ENCODE peak calls at places on chromosomes 3 and 15, in six cellular contexts. M, O, Y, L, D and G are unnamed samples.

GRCh38 chr15:101642361-101642760 is 9.8 kb downstream of the TM2D3 start:
- DNase-seq in L (no peak), D (no peak), Y (no peak), O (no peak), M (no peak), G (no peak)

GRCh38 chr3:161264771-161265343 is 43.7 kb downstream of the NMD3 start:
- DNase-seq in M (no peak), O (no peak), L (no peak), Y (no peak), D (peak), G (no peak)

GRCh38 chr3:30752961-30753360 is 141.5 kb downstream of the GADL1 start:
- DNase-seq in D (peak), Y (no peak), M (peak), L (no peak), O (peak), G (peak)

GRCh38 chr3:157412323-157412845 is 24.3 kb upstream of the PTX3 start:
- DNase-seq in D (no peak), L (no peak), O (no peak), M (no peak), Y (no peak), G (no peak)

GRCh38 chr15:45157974-45158373 is 28.2 kb downstream of the DUOX1 start:
- DNase-seq in O (no peak), Y (no peak), D (peak), M (peak), L (no peak), G (no peak)

GRCh38 chr15:30791239-30791638 is 112.5 kb upstream of the FAN1 start:
- DNase-seq in L (no peak), Y (no peak), D (no peak), O (no peak), M (no peak), G (no peak)

GRCh38 chr3:34376691-34377090 is 578.3 kb downstream of the PDCD6IP start:
- DNase-seq in M (no peak), D (no peak), L (no peak), Y (no peak), O (no peak), G (no peak)

GRCh38 chr3:189593581-189593980 is 37.6 kb upstream of the TP63 start:
- DNase-seq in O (no peak), M (no peak), Y (no peak), L (no peak), D (peak), G (no peak)

GRCh38 chr15:69082041-69082502 is 67.6 kb downstream of the NOX5 start:
- DNase-seq in D (peak), O (no peak), M (no peak), L (peak), Y (no peak), G (no peak)

GRCh38 chr3:29302619-29303018 is 21.7 kb downstream of the RBMS3 start:
- DNase-seq in Y (no peak), D (no peak), O (no peak), M (no peak), L (no peak), G (no peak)

GRCh38 chr3:99659032-99659431 is 20.6 kb downstream of the COL8A1 start:
- DNase-seq in Y (no peak), M (peak), O (no peak), L (peak), D (peak), G (no peak)

GRCh38 chr3:155891341-155891740 is 20.9 kb downstream of the GMPS start:
- DNase-seq in Y (no peak), D (no peak), O (no peak), L (no peak), M (no peak), G (no peak)

GRCh38 chr3:172317984-172318383 is 130.3 kb downstream of the GHSR start:
- DNase-seq in M (peak), O (no peak), D (peak), L (no peak), Y (no peak), G (peak)

GRCh38 chr3:27594096-27594690 is 110.0 kb upstream of the SLC4A7 start:
- DNase-seq in M (no peak), Y (no peak), L (no peak), D (peak), O (no peak), G (no peak)

GRCh38 chr3:141738636-141739363 is 702 bp downstream of the RNF7 start:
- DNase-seq in O (peak), Y (peak), L (no peak), M (no peak), D (peak), G (peak)

GRCh38 chr15:74193305-74193718 is 9.3 kb downstream of the STRA6 start:
- DNase-seq in O (no peak), D (peak), M (no peak), L (no peak), Y (no peak), G (no peak)

GRCh38 chr3:117756580-117756979 is 1047.0 kb downstream of the TUSC7 start:
- DNase-seq in L (no peak), O (no peak), D (no peak), Y (no peak), M (no peak), G (no peak)

GRCh38 chr3:31772781-31773180 is 208.3 kb downstream of the OSBPL10 start:
- DNase-seq in M (no peak), L (no peak), D (no peak), O (no peak), Y (no peak), G (no peak)

GRCh38 chr3:14765065-14765410 is 53.7 kb upstream of the FGD5 start:
- DNase-seq in L (no peak), D (no peak), M (no peak), O (no peak), Y (peak), G (no peak)

GRCh38 chr3:106877632-106878031 is 499.6 kb upstream of the CCDC54 start:
- DNase-seq in O (no peak), D (no peak), L (no peak), Y (no peak), M (no peak), G (no peak)

GRCh38 chr3:190258634-190259033 is 63.6 kb downstream of the CLDN1 start:
- DNase-seq in L (no peak), M (no peak), Y (no peak), O (no peak), D (no peak), G (no peak)

GRCh38 chr3:169305460-169305859 is 358.1 kb downstream of the MECOM start:
- DNase-seq in L (no peak), M (no peak), O (no peak), D (no peak), Y (no peak), G (peak)

GRCh38 chr3:89025185-89025584 is 82.2 kb upstream of the EPHA3 start:
- DNase-seq in D (no peak), O (no peak), M (no peak), Y (no peak), L (no peak), G (no peak)

GRCh38 chr3:155491696-155492095 is 198.2 kb upstream of the STRIT1 start:
- DNase-seq in M (no peak), O (no peak), Y (no peak), L (no peak), D (no peak), G (no peak)

GRCh38 chr3:133548090-133548489 is 25.4 kb upstream of the CDV3 start:
- DNase-seq in Y (no peak), O (no peak), L (no peak), M (no peak), D (peak), G (no peak)

GRCh38 chr3:130636480-130637234 is 110.0 kb downstream of the PIK3R4 start:
- DNase-seq in L (no peak), M (no peak), O (no peak), D (no peak), Y (no peak), G (no peak)

GRCh38 chr3:27141668-27142067 is 227.5 kb downstream of the NEK10 start:
- DNase-seq in O (peak), D (no peak), M (no peak), L (no peak), Y (no peak), G (no peak)

GRCh38 chr3:166444336-166444735 is 607.1 kb upstream of the BCHE start:
- DNase-seq in M (no peak), Y (no peak), O (no peak), L (no peak), D (no peak), G (no peak)

GRCh38 chr3:143951351-143951971 is 20.2 kb upstream of the DIPK2A start:
- DNase-seq in Y (no peak), D (peak), M (no peak), O (peak), L (no peak), G (no peak)

GRCh38 chr3:59641169-59641914 is 591.5 kb upstream of the CFAP20DC start:
- DNase-seq in L (peak), O (no peak), M (no peak), D (peak), Y (no peak), G (no peak)

GRCh38 chr3:169619793-169620192 is 43.7 kb downstream of the MECOM start:
- DNase-seq in M (no peak), O (no peak), Y (no peak), L (no peak), D (no peak), G (no peak)

GRCh38 chr15:47715856-47716445 is 1.4 kb upstream of the SEMA6D start:
- DNase-seq in O (no peak), Y (no peak), L (no peak), M (no peak), D (peak), G (no peak)
- H3K4me3 ChIP-seq in O (no peak), Y (no peak), L (peak), M (no peak), D (no peak), G (no peak)

GRCh38 chr15:64776402-64776786 is 1.0 kb upstream of the RBPMS2 start:
- DNase-seq in L (no peak), D (no peak), O (no peak), M (no peak), Y (no peak), G (no peak)
- H3K4me3 ChIP-seq in L (peak), D (no peak), O (no peak), M (peak), Y (no peak), G (peak)

DNA sequence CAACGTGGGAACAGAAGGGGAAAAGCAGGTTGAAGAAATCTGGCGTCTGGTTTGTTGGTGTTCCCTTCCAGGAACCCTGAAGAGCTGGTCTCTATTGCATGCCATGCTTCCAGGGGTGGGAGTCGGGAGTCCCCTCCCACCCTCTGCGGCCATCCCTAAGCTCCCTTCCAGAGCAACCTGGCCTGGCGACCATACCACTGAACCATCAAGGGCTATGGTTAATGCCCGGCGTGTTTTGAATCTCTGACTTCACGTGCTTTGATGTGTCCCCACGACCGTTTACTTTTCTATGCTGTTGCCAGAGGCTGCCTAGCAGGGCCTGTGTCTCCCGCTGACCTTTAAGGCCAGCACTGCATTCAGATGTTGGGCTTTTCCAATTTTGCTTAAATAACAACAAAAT is 696 bp upstream of the SNRK start:
- DNase-seq in D (no peak), O (no peak), Y (no peak), L (no peak), M (no peak), G (no peak)
- H3K4me3 ChIP-seq in D (no peak), O (peak), Y (no peak), L (peak), M (peak), G (peak)

GRCh38 chr3:71304684-71305083 is 278.8 kb downstream of the FOXP1 start:
- DNase-seq in Y (no peak), M (no peak), L (no peak), D (peak), O (no peak), G (peak)
- H3K4me3 ChIP-seq in Y (no peak), M (peak), L (peak), D (peak), O (no peak), G (peak)

GRCh38 chr3:46464326-46465195 is at the start of gene LTF:
- DNase-seq in L (no peak), D (no peak), Y (peak), M (no peak), O (no peak), G (no peak)
- H3K4me3 ChIP-seq in L (no peak), D (no peak), Y (no peak), M (no peak), O (no peak), G (no peak)

GRCh38 chr3:45026038-45026437 is at the start of gene CLEC3B:
- DNase-seq in M (no peak), L (peak), D (peak), Y (peak), O (no peak), G (peak)
- H3K4me3 ChIP-seq in M (peak), L (peak), D (no peak), Y (no peak), O (no peak), G (peak)

DNA sequence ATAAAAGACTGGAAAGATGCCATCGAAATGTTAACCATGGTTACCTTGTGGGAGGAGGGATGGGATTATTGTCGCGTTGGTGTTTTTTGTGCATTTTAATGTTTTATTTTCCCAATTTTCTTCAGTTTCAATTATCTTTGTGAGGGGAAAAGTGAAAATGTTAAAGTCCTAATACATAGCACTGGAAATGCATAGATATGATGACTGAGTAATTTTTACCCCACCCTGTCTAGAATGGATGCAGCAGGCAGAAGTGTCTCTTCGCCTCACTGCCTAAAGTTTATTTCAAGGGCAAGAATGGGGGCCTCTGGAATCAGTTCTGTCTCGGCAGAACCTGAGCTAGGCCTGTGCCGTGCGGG is 11.5 kb downstream of the FOXL2 start:
- DNase-seq in D (no peak), O (no peak), L (no peak), Y (no peak), M (no peak), G (no peak)
- H3K4me3 ChIP-seq in D (no peak), O (peak), L (no peak), Y (no peak), M (no peak), G (no peak)

GRCh38 chr15:32030795-32031194 is 480 bp downstream of the CHRNA7 start:
- DNase-seq in Y (no peak), D (no peak), L (no peak), O (no peak), M (no peak), G (no peak)
- H3K4me3 ChIP-seq in Y (peak), D (peak), L (peak), O (peak), M (peak), G (peak)

GRCh38 chr3:66498718-66499611 is 1.9 kb downstream of the LRIG1 start:
- DNase-seq in O (no peak), L (peak), Y (no peak), M (no peak), D (no peak), G (no peak)
- H3K4me3 ChIP-seq in O (no peak), L (peak), Y (peak), M (peak), D (peak), G (peak)